ENCODE peak calls at places on chromosomes 11 and 22, in five cellular contexts. One of them, this sample, is unnamed.

GRCh38 chr11:89498845-89499448 is 7.8 kb upstream of the NOX4 start:
- DNase-seq in cerebellum: no peak
- DNase-seq in mucosa of gallbladder: no peak
- DNase-seq in endothelial cell: no peak
- DNase-seq in cardiac septum: no peak
- DNase-seq in this sample: peak; percentile 15

GRCh38 chr11:2393941-2394817 is 6.4 kb upstream of the TSSC4 start:
- DNase-seq in cerebellum: no peak
- DNase-seq in mucosa of gallbladder: no peak
- DNase-seq in endothelial cell: no peak
- DNase-seq in cardiac septum: no peak
- DNase-seq in this sample: no peak

GRCh38 chr11:3095712-3096361 is 38.6 kb upstream of the CARS1 start:
- DNase-seq in cerebellum: no peak
- DNase-seq in mucosa of gallbladder: no peak
- DNase-seq in endothelial cell: no peak
- DNase-seq in cardiac septum: peak; percentile 75
- DNase-seq in this sample: no peak

GRCh38 chr11:74024630-74025029 is 15.7 kb upstream of the UCP3 start:
- DNase-seq in cerebellum: no peak
- DNase-seq in mucosa of gallbladder: peak; percentile 32
- DNase-seq in endothelial cell: no peak
- DNase-seq in cardiac septum: no peak
- DNase-seq in this sample: no peak

GRCh38 chr11:70547386-70547785 is 149.1 kb downstream of the CTTN start:
- DNase-seq in cerebellum: no peak
- DNase-seq in mucosa of gallbladder: no peak
- DNase-seq in endothelial cell: no peak
- DNase-seq in cardiac septum: no peak
- DNase-seq in this sample: no peak

GRCh38 chr22:45612451-45612901 is 59.2 kb upstream of the ATXN10 start:
- DNase-seq in cerebellum: no peak
- DNase-seq in mucosa of gallbladder: peak; percentile 28
- DNase-seq in endothelial cell: no peak
- DNase-seq in cardiac septum: no peak
- DNase-seq in this sample: no peak

GRCh38 chr11:132072880-132073213 is 702.4 kb downstream of the NTM start:
- DNase-seq in cerebellum: peak; percentile 31
- DNase-seq in mucosa of gallbladder: no peak
- DNase-seq in endothelial cell: no peak
- DNase-seq in cardiac septum: no peak
- DNase-seq in this sample: no peak

GRCh38 chr11:3043315-3043871 is 13.8 kb downstream of the CARS1 start:
- DNase-seq in cerebellum: peak; percentile 86
- DNase-seq in mucosa of gallbladder: peak; percentile 43
- DNase-seq in endothelial cell: no peak
- DNase-seq in cardiac septum: peak; percentile 83
- DNase-seq in this sample: no peak

GRCh38 chr11:118002541-118003019 is 16.4 kb downstream of the IL10RA start:
- DNase-seq in cerebellum: no peak
- DNase-seq in mucosa of gallbladder: peak; percentile 68
- DNase-seq in endothelial cell: no peak
- DNase-seq in cardiac septum: no peak
- DNase-seq in this sample: peak; percentile 47

GRCh38 chr22:43042101-43042780 is 27.3 kb upstream of the PACSIN2 start:
- DNase-seq in cerebellum: peak; percentile 82
- DNase-seq in mucosa of gallbladder: no peak
- DNase-seq in endothelial cell: no peak
- DNase-seq in cardiac septum: no peak
- DNase-seq in this sample: no peak

GRCh38 chr11:92550871-92551270 is 326.3 kb downstream of the FAT3 start:
- DNase-seq in cerebellum: no peak
- DNase-seq in mucosa of gallbladder: no peak
- DNase-seq in endothelial cell: no peak
- DNase-seq in cardiac septum: no peak
- DNase-seq in this sample: no peak

GRCh38 chr22:44107341-44107740 is 73.4 kb upstream of the PARVG start:
- DNase-seq in cerebellum: no peak
- DNase-seq in mucosa of gallbladder: no peak
- DNase-seq in endothelial cell: no peak
- DNase-seq in cardiac septum: no peak
- DNase-seq in this sample: no peak

GRCh38 chr11:121671276-121672168 is 218.8 kb upstream of the SORL1-AS1 start:
- DNase-seq in cerebellum: no peak
- DNase-seq in mucosa of gallbladder: no peak
- DNase-seq in endothelial cell: no peak
- DNase-seq in cardiac septum: no peak
- DNase-seq in this sample: no peak

GRCh38 chr22:41766476-41766875 is 34.0 kb upstream of the CCDC134 start:
- DNase-seq in cerebellum: no peak
- DNase-seq in mucosa of gallbladder: no peak
- DNase-seq in endothelial cell: no peak
- DNase-seq in cardiac septum: no peak
- DNase-seq in this sample: no peak

GRCh38 chr11:13297917-13298356 is 20.3 kb downstream of the BMAL1 start:
- DNase-seq in cerebellum: no peak
- DNase-seq in mucosa of gallbladder: no peak
- DNase-seq in endothelial cell: no peak
- DNase-seq in cardiac septum: no peak
- DNase-seq in this sample: no peak

GRCh38 chr11:76629853-76630599 is 40.5 kb downstream of the LRRC32 start:
- DNase-seq in cerebellum: no peak
- DNase-seq in mucosa of gallbladder: peak; percentile 67
- DNase-seq in endothelial cell: no peak
- DNase-seq in cardiac septum: peak; percentile 89
- DNase-seq in this sample: peak; percentile 80

GRCh38 chr11:64729851-64730382 is 6.9 kb upstream of the NRXN2 start:
- DNase-seq in cerebellum: no peak
- DNase-seq in mucosa of gallbladder: no peak
- DNase-seq in endothelial cell: peak; percentile 73
- DNase-seq in cardiac septum: no peak
- DNase-seq in this sample: peak; percentile 6

GRCh38 chr11:2825886-2826678 is 59.5 kb downstream of the CDKN1C start:
- DNase-seq in cerebellum: no peak
- DNase-seq in mucosa of gallbladder: peak; percentile 82
- DNase-seq in endothelial cell: no peak
- DNase-seq in cardiac septum: no peak
- DNase-seq in this sample: no peak

GRCh38 chr11:108025387-108026080 is 16.8 kb downstream of the CUL5 start:
- DNase-seq in cerebellum: no peak
- DNase-seq in mucosa of gallbladder: no peak
- DNase-seq in endothelial cell: peak; percentile 36
- DNase-seq in cardiac septum: no peak
- DNase-seq in this sample: no peak

GRCh38 chr22:30206964-30207363 is 39.6 kb downstream of the LIF start:
- DNase-seq in cerebellum: no peak
- DNase-seq in mucosa of gallbladder: peak; percentile 86
- DNase-seq in endothelial cell: no peak
- DNase-seq in cardiac septum: no peak
- DNase-seq in this sample: no peak

GRCh38 chr22:30290679-30291333 is 1.5 kb upstream of the CASTOR1 start:
- DNase-seq in cerebellum: peak; percentile 56
- DNase-seq in mucosa of gallbladder: peak; percentile 90
- DNase-seq in endothelial cell: peak; percentile 52
- DNase-seq in cardiac septum: peak; percentile 91
- DNase-seq in this sample: no peak

This sample was measured in GDM1.